ENCODE peak calls at places on chromosomes 12 and 14, in seven cellular contexts. A is mammary epithelial cell; W is transverse colon; X is uterus; O is CD8-positive, alpha-beta memory T cell; I is small intestine; T is Caco-2. B is an unnamed sample. For H3K27me3 and H3K4me1, the result is how much of the 10 kb centered on the place peaks cover.

GRCh38 chr12:54858562-54858961 is 4.2 kb downstream of the MUCL1 start:
- DNase-seq in A (peak), W (no peak), X (no peak), O (no peak), I (no peak), T (no peak), B (no peak)

GRCh38 chr12:131117438-131118245 is 163.9 kb downstream of the ADGRD1 start:
- DNase-seq in A (no peak), W (no peak), X (peak), O (no peak), I (no peak), T (no peak), B (no peak)

GRCh38 chr12:79217306-79217705 is 352.7 kb downstream of the SYT1 start:
- DNase-seq in A (no peak), W (no peak), X (no peak), O (no peak), I (no peak), T (no peak), B (no peak)

GRCh38 chr12:124441443-124442190 is 125.8 kb downstream of the NCOR2 start:
- DNase-seq in A (no peak), W (no peak), X (no peak), O (no peak), I (no peak), T (no peak), B (no peak)

GRCh38 chr12:112823582-112824149 is 32.1 kb downstream of the RPH3A start:
- DNase-seq in A (no peak), W (no peak), X (no peak), O (no peak), I (no peak), T (no peak), B (no peak)

GRCh38 chr12:50440288-50440687 is 39.6 kb downstream of the LARP4 start:
- DNase-seq in A (no peak), W (no peak), X (no peak), O (no peak), I (no peak), T (no peak), B (no peak)

GRCh38 chr12:116336542-116337065 is 59.1 kb upstream of the MED13L start:
- DNase-seq in A (no peak), W (peak), X (no peak), O (no peak), I (no peak), T (no peak), B (no peak)

GRCh38 chr12:52252728-52253328 is 19.8 kb downstream of the KRT7 start:
- DNase-seq in A (peak), W (no peak), X (no peak), O (no peak), I (no peak), T (no peak), B (no peak)

DNA sequence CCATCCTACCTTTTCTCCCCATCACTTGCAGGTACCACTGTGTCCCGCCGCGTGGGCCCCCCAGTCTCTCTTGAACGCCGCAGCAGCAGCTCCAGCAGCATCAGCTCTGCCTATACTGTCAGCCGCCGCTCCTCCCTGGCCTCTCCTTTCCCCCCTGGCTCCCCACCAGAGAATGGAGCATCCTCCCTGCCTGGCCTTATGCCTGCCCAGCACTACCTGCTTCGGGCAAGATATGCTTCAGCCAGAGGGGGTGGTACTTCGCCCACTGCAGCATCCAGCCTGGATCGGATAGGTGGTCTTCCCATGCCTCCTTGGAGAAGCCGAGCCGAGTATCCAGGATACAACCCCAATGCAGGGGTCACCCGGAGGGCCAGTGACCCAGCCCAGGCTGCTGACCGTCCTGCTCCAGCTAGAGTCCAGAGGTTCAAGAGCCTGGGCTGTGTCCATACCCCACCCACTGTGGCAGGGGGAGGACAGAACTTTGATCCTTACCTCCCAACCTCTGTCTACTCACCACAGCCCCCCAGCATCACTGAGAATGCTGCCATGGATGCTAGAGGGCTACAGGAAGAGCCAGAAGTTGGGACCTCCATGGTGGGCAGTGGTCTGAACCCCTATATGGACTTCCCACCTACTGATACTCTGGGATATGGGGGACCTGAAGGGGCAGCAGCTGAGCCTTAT is 9.2 kb downstream of the ARHGAP9 start:
- DNase-seq in A (no peak), W (no peak), X (no peak), O (no peak), I (no peak), T (no peak), B (no peak)
- H3K27me3 ChIP-seq in A (under half), W (under half), X (under half), O (under half), I (under half), T (under half), B (half or more)

DNA sequence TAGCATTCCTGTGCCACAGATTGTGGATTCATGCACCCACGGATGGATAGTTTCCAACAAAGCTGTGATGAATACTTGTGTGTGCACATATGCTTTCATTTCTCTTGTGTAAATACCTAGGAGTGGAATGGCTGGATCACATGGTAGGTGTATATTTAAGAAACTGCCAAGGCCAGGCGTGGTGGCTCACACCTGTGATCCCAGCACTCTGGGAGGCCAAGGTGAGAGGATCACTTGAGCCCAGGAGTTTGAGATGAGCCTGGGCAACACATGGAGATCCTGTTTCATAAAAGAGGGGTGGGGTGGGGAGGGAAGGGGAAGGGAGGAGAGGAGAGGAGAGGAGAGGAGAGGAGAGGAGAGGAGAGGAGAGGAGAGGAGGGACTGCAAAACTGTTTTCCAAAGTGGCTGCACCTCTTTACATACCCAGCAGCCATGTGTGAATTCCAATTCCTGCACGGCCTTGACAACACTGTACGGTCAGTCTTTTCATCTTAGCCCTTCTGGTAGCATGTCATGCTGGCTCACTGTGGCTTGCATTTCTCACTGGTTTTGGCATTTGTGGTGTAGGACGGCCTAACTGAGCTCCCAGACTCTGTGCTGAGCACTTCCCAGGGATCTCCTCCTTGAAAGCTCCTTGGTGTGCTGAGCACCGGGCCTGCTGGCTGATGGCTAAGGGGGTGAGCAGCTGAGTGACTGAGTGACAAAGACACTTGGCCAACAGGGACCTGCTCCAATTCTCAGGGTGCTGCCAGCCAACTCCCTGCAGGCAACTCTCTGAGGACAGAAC is 27.9 kb downstream of the SYNE3 start:
- DNase-seq in A (no peak), W (no peak), X (no peak), O (no peak), I (no peak), T (no peak), B (no peak)
- H3K4me1 ChIP-seq in A (under half), W (half or more), X (under half), O (under half), I (under half), T (half or more), B (under half)

DNA sequence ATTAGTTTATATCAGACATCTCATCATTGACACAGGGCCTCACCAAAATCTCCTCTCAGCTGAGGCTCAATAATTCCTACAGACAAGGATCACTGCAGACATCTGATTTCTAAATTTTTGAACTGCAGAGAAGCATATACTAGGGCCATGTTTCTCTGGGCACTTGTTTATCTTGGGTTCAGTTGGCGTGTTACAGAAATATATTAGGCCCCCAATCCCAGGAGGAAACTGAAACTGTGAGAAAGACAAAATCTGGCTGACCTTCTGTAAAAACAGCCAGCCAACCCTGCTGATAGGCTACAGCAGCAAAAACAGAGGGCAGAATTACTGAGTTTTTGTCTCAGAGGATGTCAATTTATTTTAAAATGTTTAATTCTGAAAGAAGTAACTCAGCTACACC is 634.6 kb downstream of the ETNK1 start:
- DNase-seq in A (no peak), W (no peak), X (no peak), O (no peak), I (no peak), T (no peak), B (no peak)
- H3K27me3 ChIP-seq in A (under half), W (under half), X (under half), O (under half), I (under half), T (under half), B (under half)

DNA sequence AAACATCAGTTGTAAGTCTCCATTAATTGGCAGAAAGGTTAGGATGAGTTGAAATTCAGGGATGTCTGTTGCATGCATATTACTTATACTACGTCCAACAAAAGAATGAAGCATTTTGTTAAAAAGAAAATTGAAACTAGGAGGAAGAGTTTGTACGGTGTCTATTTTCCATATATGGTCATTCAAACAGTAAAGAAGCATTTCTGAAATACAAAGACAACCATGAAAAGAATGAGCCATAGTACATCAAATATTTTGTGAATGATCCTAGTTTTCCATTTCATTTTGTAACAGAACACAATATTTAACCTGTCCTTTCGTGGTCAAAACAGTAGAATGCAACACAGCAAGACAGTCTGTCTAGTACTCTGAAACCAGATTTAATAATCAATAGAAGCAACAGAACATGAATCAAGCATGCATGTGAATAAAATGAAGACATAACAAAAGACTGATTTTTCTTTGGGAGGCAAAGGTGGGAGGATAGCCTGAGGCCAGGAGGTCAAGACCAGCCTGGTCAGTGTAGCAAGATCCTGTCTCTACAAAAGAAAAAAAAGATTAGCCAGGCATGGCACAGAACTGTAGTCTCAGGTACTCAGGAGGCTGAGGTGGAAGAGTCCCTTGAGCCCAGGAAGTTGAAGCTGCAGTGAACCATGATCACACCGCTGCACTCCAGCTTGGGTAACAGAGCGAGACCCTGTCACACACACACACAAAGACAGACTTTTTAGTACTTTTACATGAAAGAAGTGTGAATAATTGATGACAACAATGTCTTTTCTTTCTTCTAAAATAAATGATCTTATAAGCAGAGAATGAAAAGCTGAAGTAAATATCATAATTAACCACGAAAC is 156.0 kb downstream of the LRIG3 start:
- DNase-seq in A (no peak), W (no peak), X (no peak), O (no peak), I (no peak), T (no peak), B (no peak)
- H3K4me1 ChIP-seq in A (under half), W (under half), X (under half), O (under half), I (under half), T (under half), B (under half)

DNA sequence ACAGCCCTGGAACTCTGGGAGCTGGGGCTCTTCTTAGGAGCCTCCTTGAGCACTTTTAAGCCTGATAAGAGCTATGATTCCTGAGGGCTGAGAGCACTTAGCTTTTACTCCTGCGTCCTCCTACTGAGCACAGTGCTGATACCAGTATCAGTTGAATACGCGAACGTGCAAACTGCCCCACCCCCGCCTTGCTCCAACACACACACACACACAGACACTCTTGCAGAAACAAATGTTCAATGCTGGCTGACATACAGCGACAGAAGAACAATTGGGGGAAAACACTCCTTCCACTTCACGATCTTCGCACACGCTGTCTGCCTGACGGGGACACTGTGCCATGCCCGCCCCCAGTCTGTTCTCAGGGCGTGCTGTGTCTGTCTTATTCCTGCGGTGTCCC is 57.2 kb upstream of the DLK1 start:
- DNase-seq in A (no peak), W (no peak), X (no peak), O (no peak), I (peak), T (no peak), B (no peak)
- H3K27me3 ChIP-seq in A (under half), W (under half), X (under half), O (under half), I (under half), T (under half), B (under half)

B was measured in BE2C.